ENCODE peak calls at places on chromosomes 16 and 17, in five cellular contexts. R, M, W, Y and G are unnamed samples.
A peak's percentile ranks its signal among the peaks of the same experiment; 100 is the strongest.

GRCh38 chr17:61000911-61001310 is 323.3 kb downstream of the BCAS3 start:
- DNase-seq in M (no peak), Y (no peak), W (peak; percentile 89), R (no peak), G (peak; percentile 43)

GRCh38 chr17:7747586-7747985 is 30.0 kb downstream of the DNAH2 start:
- DNase-seq in Y (peak; percentile 24), R (no peak), W (peak; percentile 30), M (no peak), G (peak; percentile 46)

GRCh38 chr17:77440571-77440981 is 299.8 kb downstream of the SEC14L1 start:
- DNase-seq in R (no peak), Y (no peak), M (no peak), W (no peak), G (no peak)

GRCh38 chr17:1870592-1870991 is 40.8 kb downstream of the RPA1 start:
- DNase-seq in Y (no peak), W (no peak), R (no peak), M (no peak), G (no peak)

GRCh38 chr17:28777178-28777577 is 33.4 kb downstream of the TRAF4 start:
- DNase-seq in R (no peak), W (no peak), M (no peak), Y (no peak), G (no peak)

GRCh38 chr16:11560701-11561439 is 25.8 kb downstream of the LITAF start:
- DNase-seq in Y (peak; percentile 54), R (no peak), W (peak; percentile 43), M (no peak), G (peak; percentile 9)

GRCh38 chr16:53827741-53828140 is 123.8 kb downstream of the FTO start:
- DNase-seq in M (no peak), W (no peak), Y (no peak), R (no peak), G (no peak)

GRCh38 chr16:22264786-22265185 is 32.4 kb upstream of the POLR3E start:
- DNase-seq in M (no peak), W (no peak), R (no peak), Y (no peak), G (no peak)

GRCh38 chr17:64679710-64680216 is 17.7 kb upstream of the SMURF2 start:
- DNase-seq in M (peak; percentile 27), R (no peak), W (peak; percentile 98), Y (peak; percentile 99), G (peak; percentile 94)

GRCh38 chr16:51409001-51409675 is 258.1 kb upstream of the SALL1 start:
- DNase-seq in Y (no peak), W (peak; percentile 89), M (no peak), R (no peak), G (no peak)

GRCh38 chr17:28991779-28992178 is 14.1 kb downstream of the SEZ6 start:
- DNase-seq in Y (no peak), W (no peak), R (no peak), M (no peak), G (no peak)

GRCh38 chr17:34300652-34301390 is 15.3 kb downstream of the CCL11 start:
- DNase-seq in M (no peak), W (peak; percentile 80), R (no peak), Y (no peak), G (peak; percentile 72)

GRCh38 chr17:43578699-43579569 is 32.8 kb upstream of the ETV4 start:
- DNase-seq in Y (no peak), W (peak; percentile 36), M (no peak), R (no peak), G (peak; percentile 18)

GRCh38 chr16:77912617-77913016 is 109.7 kb upstream of the CLEC3A start:
- DNase-seq in R (no peak), Y (no peak), M (no peak), W (no peak), G (no peak)

GRCh38 chr16:55471448-55472097 is 7.4 kb upstream of the MMP2 start:
- DNase-seq in M (no peak), R (no peak), Y (no peak), W (peak; percentile 90), G (peak; percentile 86)

GRCh38 chr16:82650804-82651203 is 24.0 kb downstream of the CDH13 start:
- DNase-seq in W (no peak), R (no peak), M (no peak), Y (no peak), G (no peak)

GRCh38 chr16:21301168-21301894 is 23.2 kb upstream of the CRYM start:
- DNase-seq in Y (no peak), W (peak; percentile 74), R (peak; percentile 61), M (peak; percentile 81), G (peak; percentile 73)

GRCh38 chr17:66488874-66489273 is 186.5 kb downstream of the PRKCA start:
- DNase-seq in Y (no peak), W (no peak), R (no peak), M (no peak), G (no peak)

GRCh38 chr17:43368740-43369506 is 29.9 kb upstream of the ARL4D start:
- DNase-seq in M (peak; percentile 86), R (peak; percentile 84), Y (no peak), W (peak; percentile 78), G (peak; percentile 81)

GRCh38 chr16:28495098-28495793 is 803 bp downstream of the APOBR start:
- DNase-seq in W (no peak), M (no peak), R (no peak), Y (no peak), G (no peak)

GRCh38 chr17:56943505-56944125 is 17.2 kb downstream of the COIL start:
- DNase-seq in Y (no peak), M (no peak), R (no peak), W (peak; percentile 27), G (no peak)

GRCh38 chr17:80850817-80851216 is 140.8 kb upstream of the CHMP6 start:
- DNase-seq in R (no peak), W (no peak), M (no peak), Y (no peak), G (peak; percentile 35)

GRCh38 chr16:29256501-29256981 is 150.0 kb downstream of the NPIPB11 start:
- DNase-seq in W (no peak), R (no peak), Y (no peak), M (no peak), G (no peak)

GRCh38 chr17:6446516-6447100 is 2.4 kb downstream of the PIMREG start:
- DNase-seq in W (no peak), M (no peak), R (no peak), Y (no peak), G (no peak)

GRCh38 chr17:19574956-19575355 is 41.3 kb downstream of the SLC47A1 start:
- DNase-seq in M (no peak), R (no peak), W (no peak), Y (no peak), G (no peak)

GRCh38 chr16:51545951-51546350 is 394.9 kb upstream of the SALL1 start:
- DNase-seq in M (no peak), R (no peak), Y (no peak), W (no peak), G (no peak)

GRCh38 chr17:7809086-7809790 is 24.8 kb upstream of the KDM6B start:
- DNase-seq in R (no peak), W (no peak), M (no peak), Y (no peak), G (no peak)

GRCh38 chr17:40110457-40110856 is 10.1 kb upstream of the NR1D1 start:
- DNase-seq in R (no peak), M (no peak), W (no peak), Y (no peak), G (no peak)

GRCh38 chr17:41065829-41066624 is at the start of gene KRTAP2-4:
- DNase-seq in W (peak; percentile 91), Y (peak; percentile 83), M (no peak), R (no peak), G (peak; percentile 83)

DNA sequence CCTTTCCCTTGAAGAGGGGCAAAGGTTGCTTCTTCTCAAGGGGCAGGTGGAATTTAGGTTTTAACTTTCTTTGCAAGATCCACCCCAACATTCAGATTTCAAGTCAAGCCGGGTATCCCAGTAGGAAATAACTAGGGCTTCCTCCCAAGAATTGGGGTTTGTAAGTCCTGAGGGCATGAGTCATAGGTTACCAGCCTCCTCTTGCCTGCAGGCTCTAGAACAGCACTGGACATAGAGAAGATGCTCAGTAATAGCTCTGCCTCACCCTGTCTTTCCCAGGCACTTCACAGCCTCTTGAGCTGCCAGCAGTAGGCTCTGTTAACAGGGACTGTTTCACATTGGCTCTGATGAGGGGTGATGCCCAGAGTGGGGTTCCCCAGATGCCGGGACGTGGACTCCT is 35.8 kb upstream of the ZFP90 start:
- DNase-seq in W (peak; percentile 28), R (no peak), Y (no peak), M (no peak), G (no peak)
- H3K4me3 ChIP-seq in W (no peak overlapping the region), R (no peak overlapping the region), Y (no peak overlapping the region), M (no peak overlapping the region), G (no peak overlapping the region)

DNA sequence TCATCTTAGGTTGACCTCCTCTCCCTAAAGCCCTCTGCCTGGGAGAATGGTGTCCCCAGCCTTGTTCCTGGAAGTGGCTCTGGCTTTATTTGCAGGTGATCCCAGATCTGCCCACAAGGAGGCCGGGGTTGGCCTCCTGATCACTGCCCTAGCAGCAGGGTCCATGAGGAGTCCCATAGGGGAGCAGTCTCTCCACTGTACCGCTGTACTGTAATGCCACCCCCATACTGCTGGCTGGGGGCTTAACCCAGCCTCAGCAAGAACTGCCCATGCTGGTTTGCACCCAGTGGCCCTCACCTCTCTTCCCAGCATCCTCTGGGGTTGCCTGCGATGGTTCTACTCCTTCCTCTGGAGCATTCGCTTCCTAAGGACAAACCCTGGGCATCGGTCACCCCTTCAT is 39.1 kb downstream of the PSME3IP1 start:
- DNase-seq in R (no peak), M (no peak), Y (no peak), W (no peak), G (no peak)
- TF ChIP-seq CTCF in R (no peak), M (no peak), Y (peak; percentile 21), W (peak; percentile 24), G (peak; percentile 26)

GRCh38 chr16:27315333-27316037 is 1.7 kb downstream of the IL4R start:
- DNase-seq in Y (no peak), R (peak; percentile 36), M (peak; percentile 84), W (peak; percentile 75), G (peak; percentile 34)

GRCh38 chr16:27314986-27315332 is 1.2 kb downstream of the IL4R start:
- DNase-seq in W (no peak), M (no peak), Y (no peak), R (no peak), G (no peak)

GRCh38 chr16:27317320-27317719 is 3.5 kb downstream of the IL4R start:
- DNase-seq in W (no peak), M (no peak), Y (no peak), R (no peak), G (no peak)

GRCh38 chr16:27317738-27318398 is 4.1 kb downstream of the IL4R start:
- DNase-seq in R (no peak), Y (no peak), M (peak; percentile 9), W (no peak), G (no peak)

DNA sequence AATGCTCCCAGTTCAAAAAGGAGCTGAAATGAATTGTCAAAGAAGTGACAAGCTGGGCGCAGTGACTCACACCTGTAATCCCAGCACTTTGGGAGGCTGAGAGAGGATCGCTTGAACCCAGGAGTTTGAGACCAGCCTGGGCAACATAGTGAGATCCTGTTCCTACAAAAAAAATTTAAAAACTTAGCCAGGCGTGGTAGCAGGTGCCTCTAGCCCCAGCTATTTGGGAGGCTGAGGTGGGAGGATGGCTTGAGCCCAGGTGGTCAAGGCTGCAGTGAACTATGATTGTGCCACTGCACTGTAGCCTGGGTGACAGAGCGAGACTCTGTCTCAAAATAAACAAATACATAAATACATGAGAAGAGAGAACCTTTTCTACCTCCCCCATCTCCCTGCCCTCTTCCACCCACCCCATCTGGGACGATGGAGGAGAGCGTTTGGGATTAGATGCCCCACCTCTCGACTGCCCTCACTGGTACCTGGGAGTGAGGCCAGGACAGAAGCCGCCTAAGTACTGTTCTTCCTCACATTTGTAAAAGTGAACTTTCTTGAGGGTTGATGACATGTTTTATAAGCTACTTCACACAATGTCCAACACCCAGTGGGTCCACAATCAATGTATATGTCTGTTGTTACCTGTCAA is 2.4 kb downstream of the IL4R start:
- DNase-seq in W (no peak), Y (no peak), R (no peak), M (no peak), G (no peak)
- H3K4me3 ChIP-seq in W (no peak overlapping the region), Y (no peak overlapping the region), R (peak overlapping the region; percentile 6), M (no peak overlapping the region), G (peak overlapping the region; percentile 68)

GRCh38 chr17:76196675-76197074 is 43.6 kb downstream of the RNF157 start:
- DNase-seq in R (peak; percentile 73), W (peak; percentile 85), Y (no peak), M (peak; percentile 56), G (no peak)
- TF ChIP-seq CTCF in R (no peak), W (no peak), Y (no peak), M (no peak), G (no peak)